ENCODE peak calls at places on chromosomes 4 and X, in eight cellular contexts. M, V, O, I, B, F, Y and C are unnamed samples.

GRCh38 chr4:88846232-88846790 is 148.7 kb upstream of the NAP1L5 start:
- DNase-seq in M (no peak), V (peak), O (peak), I (no peak), B (no peak), F (no peak), Y (no peak), C (no peak)

GRCh38 chrX:123217077-123217476 is 33.0 kb downstream of the GRIA3 start:
- DNase-seq in M (no peak), V (peak), O (peak), I (no peak), B (no peak), F (no peak), Y (no peak), C (no peak)

GRCh38 chr4:98522603-98523395 is 135.6 kb downstream of the TSPAN5 start:
- DNase-seq in M (no peak), V (peak), O (peak), I (no peak), B (no peak), F (no peak), Y (no peak), C (no peak)

GRCh38 chrX:49073641-49074575 is at the start of gene PRAF2:
- DNase-seq in M (peak), V (peak), O (peak), I (peak), B (peak), F (peak), Y (peak), C (peak)

GRCh38 chr4:89114100-89114499 is 2.8 kb downstream of the TIGD2 start:
- DNase-seq in M (no peak), V (no peak), O (no peak), I (no peak), B (no peak), F (no peak), Y (no peak), C (no peak)

GRCh38 chrX:123859828-123860505 is at the start of gene XIAP:
- DNase-seq in M (peak), V (peak), O (peak), I (peak), B (peak), F (peak), Y (peak), C (peak)

GRCh38 chrX:131626681-131627296 is 82.9 kb downstream of the OR13H1 start:
- DNase-seq in M (peak), V (no peak), O (peak), I (no peak), B (no peak), F (no peak), Y (no peak), C (peak)

GRCh38 chr4:130257271-130257670 is 1161.3 kb downstream of the C4orf33 start:
- DNase-seq in M (no peak), V (peak), O (peak), I (no peak), B (no peak), F (no peak), Y (no peak), C (no peak)

GRCh38 chrX:115030635-115031034 is 13.2 kb upstream of the IL13RA2 start:
- DNase-seq in M (no peak), V (peak), O (no peak), I (no peak), B (no peak), F (no peak), Y (no peak), C (no peak)

GRCh38 chrX:86369847-86370630 is 221.8 kb downstream of the DACH2 start:
- DNase-seq in M (no peak), V (no peak), O (no peak), I (no peak), B (no peak), F (no peak), Y (no peak), C (no peak)